ENCODE peak calls at places on chromosomes 6 and 20, in eight cellular contexts. One of them, this sample, is unnamed.

GRCh38 chr6:3592371-3592941 is 135.6 kb upstream of the SLC22A23 start:
- DNase-seq in LNCaP clone FGC: peak; percentile 7
- DNase-seq in lower leg skin: no peak
- DNase-seq in adrenal gland: no peak
- DNase-seq in HL-60: peak; percentile 59
- DNase-seq in uterus: no peak
- DNase-seq in IMR-90: peak; percentile 93
- DNase-seq in right cardiac atrium: no peak
- DNase-seq in this sample: peak; percentile 94

GRCh38 chr6:46932526-46932925 is 10.8 kb upstream of the ADGRF5 start:
- DNase-seq in LNCaP clone FGC: no peak
- DNase-seq in lower leg skin: no peak
- DNase-seq in adrenal gland: no peak
- DNase-seq in HL-60: no peak
- DNase-seq in uterus: no peak
- DNase-seq in IMR-90: no peak
- DNase-seq in right cardiac atrium: no peak
- DNase-seq in this sample: no peak

GRCh38 chr6:99349620-99350141 is at the start of gene FAXC:
- DNase-seq in LNCaP clone FGC: peak; percentile 36
- DNase-seq in lower leg skin: no peak
- DNase-seq in adrenal gland: peak; percentile 60
- DNase-seq in HL-60: no peak
- DNase-seq in uterus: peak; percentile 25
- DNase-seq in IMR-90: peak; percentile 14
- DNase-seq in right cardiac atrium: peak; percentile 46
- DNase-seq in this sample: peak; percentile 67

GRCh38 chr6:43890197-43891062 is 120.4 kb downstream of the VEGFA start:
- DNase-seq in LNCaP clone FGC: no peak
- DNase-seq in lower leg skin: no peak
- DNase-seq in adrenal gland: no peak
- DNase-seq in HL-60: no peak
- DNase-seq in uterus: no peak
- DNase-seq in IMR-90: no peak
- DNase-seq in right cardiac atrium: no peak
- DNase-seq in this sample: no peak

GRCh38 chr20:23122959-23123655 is 37.0 kb upstream of the CD93 start:
- DNase-seq in LNCaP clone FGC: no peak
- DNase-seq in lower leg skin: no peak
- DNase-seq in adrenal gland: no peak
- DNase-seq in HL-60: no peak
- DNase-seq in uterus: no peak
- DNase-seq in IMR-90: no peak
- DNase-seq in right cardiac atrium: no peak
- DNase-seq in this sample: no peak

GRCh38 chr6:168711666-168712300 is 270.8 kb downstream of the SMOC2 start:
- DNase-seq in LNCaP clone FGC: no peak
- DNase-seq in lower leg skin: no peak
- DNase-seq in adrenal gland: peak; percentile 28
- DNase-seq in HL-60: no peak
- DNase-seq in uterus: no peak
- DNase-seq in IMR-90: no peak
- DNase-seq in right cardiac atrium: no peak
- DNase-seq in this sample: no peak

GRCh38 chr6:107636486-107636885 is 146.6 kb downstream of the SOBP start:
- DNase-seq in LNCaP clone FGC: no peak
- DNase-seq in lower leg skin: no peak
- DNase-seq in adrenal gland: no peak
- DNase-seq in HL-60: no peak
- DNase-seq in uterus: no peak
- DNase-seq in IMR-90: no peak
- DNase-seq in right cardiac atrium: no peak
- DNase-seq in this sample: no peak

GRCh38 chr6:36351152-36351571 is 14.5 kb upstream of the BNIP5 start:
- DNase-seq in LNCaP clone FGC: no peak
- DNase-seq in lower leg skin: no peak
- DNase-seq in adrenal gland: no peak
- DNase-seq in HL-60: no peak
- DNase-seq in uterus: peak; percentile 40
- DNase-seq in IMR-90: peak; percentile 46
- DNase-seq in right cardiac atrium: no peak
- DNase-seq in this sample: no peak

GRCh38 chr6:53493635-53494025 is 51.3 kb downstream of the GCLC start:
- DNase-seq in LNCaP clone FGC: no peak
- DNase-seq in lower leg skin: no peak
- DNase-seq in adrenal gland: no peak
- DNase-seq in HL-60: no peak
- DNase-seq in uterus: no peak
- DNase-seq in IMR-90: peak; percentile 63
- DNase-seq in right cardiac atrium: no peak
- DNase-seq in this sample: peak; percentile 25

GRCh38 chr20:21556398-21556797 is 42.5 kb upstream of the NKX2-2 start:
- DNase-seq in LNCaP clone FGC: no peak
- DNase-seq in lower leg skin: peak; percentile 18
- DNase-seq in adrenal gland: no peak
- DNase-seq in HL-60: no peak
- DNase-seq in uterus: no peak
- DNase-seq in IMR-90: no peak
- DNase-seq in right cardiac atrium: no peak
- DNase-seq in this sample: no peak

GRCh38 chr6:43258180-43258579 is 14.9 kb downstream of the TTBK1 start:
- DNase-seq in LNCaP clone FGC: no peak
- DNase-seq in lower leg skin: no peak
- DNase-seq in adrenal gland: no peak
- DNase-seq in HL-60: no peak
- DNase-seq in uterus: no peak
- DNase-seq in IMR-90: no peak
- DNase-seq in right cardiac atrium: no peak
- DNase-seq in this sample: no peak

GRCh38 chr6:52285174-52286068 is 879 bp upstream of the MCM3 start:
- DNase-seq in LNCaP clone FGC: no peak
- DNase-seq in lower leg skin: no peak
- DNase-seq in adrenal gland: no peak
- DNase-seq in HL-60: no peak
- DNase-seq in uterus: no peak
- DNase-seq in IMR-90: peak; percentile 17
- DNase-seq in right cardiac atrium: no peak
- DNase-seq in this sample: peak; percentile 80

GRCh38 chr6:144334150-144334708 is 49.1 kb downstream of the UTRN start:
- DNase-seq in LNCaP clone FGC: no peak
- DNase-seq in lower leg skin: no peak
- DNase-seq in adrenal gland: no peak
- DNase-seq in HL-60: peak; percentile 75
- DNase-seq in uterus: no peak
- DNase-seq in IMR-90: no peak
- DNase-seq in right cardiac atrium: no peak
- DNase-seq in this sample: no peak

GRCh38 chr6:21740719-21741118 is 147.2 kb downstream of the SOX4 start:
- DNase-seq in LNCaP clone FGC: peak; percentile 63
- DNase-seq in lower leg skin: no peak
- DNase-seq in adrenal gland: no peak
- DNase-seq in HL-60: no peak
- DNase-seq in uterus: no peak
- DNase-seq in IMR-90: peak; percentile 85
- DNase-seq in right cardiac atrium: no peak
- DNase-seq in this sample: peak; percentile 67
- H3K4me3 ChIP-seq in LNCaP clone FGC: no peak overlapping the region
- H3K4me3 ChIP-seq in lower leg skin: no peak overlapping the region
- H3K4me3 ChIP-seq in adrenal gland: no peak overlapping the region
- H3K4me3 ChIP-seq in HL-60: no peak overlapping the region
- H3K4me3 ChIP-seq in uterus: no peak overlapping the region
- H3K4me3 ChIP-seq in IMR-90: no peak overlapping the region
- H3K4me3 ChIP-seq in right cardiac atrium: no peak overlapping the region
- H3K4me3 ChIP-seq in this sample: no peak overlapping the region

GRCh38 chr20:59939879-59940128 is 301 bp downstream of the PPP1R3D start:
- DNase-seq in LNCaP clone FGC: no peak
- DNase-seq in lower leg skin: no peak
- DNase-seq in adrenal gland: no peak
- DNase-seq in HL-60: no peak
- DNase-seq in uterus: no peak
- DNase-seq in IMR-90: peak; percentile 4
- DNase-seq in right cardiac atrium: peak; percentile 84
- DNase-seq in this sample: peak; percentile 57

GRCh38 chr20:59937150-59937549 is 3.0 kb downstream of the PPP1R3D start:
- DNase-seq in LNCaP clone FGC: no peak
- DNase-seq in lower leg skin: no peak
- DNase-seq in adrenal gland: no peak
- DNase-seq in HL-60: no peak
- DNase-seq in uterus: no peak
- DNase-seq in IMR-90: no peak
- DNase-seq in right cardiac atrium: no peak
- DNase-seq in this sample: peak; percentile 39

GRCh38 chr20:59938696-59939051 is 1.4 kb downstream of the PPP1R3D start:
- DNase-seq in LNCaP clone FGC: no peak
- DNase-seq in lower leg skin: peak; percentile 88
- DNase-seq in adrenal gland: peak; percentile 74
- DNase-seq in HL-60: no peak
- DNase-seq in uterus: peak; percentile 23
- DNase-seq in IMR-90: peak; percentile 23
- DNase-seq in right cardiac atrium: no peak
- DNase-seq in this sample: peak; percentile 34

GRCh38 chr20:59939052-59939878 is 840 bp downstream of the PPP1R3D start:
- DNase-seq in LNCaP clone FGC: no peak
- DNase-seq in lower leg skin: no peak
- DNase-seq in adrenal gland: peak; percentile 56
- DNase-seq in HL-60: no peak
- DNase-seq in uterus: peak; percentile 23
- DNase-seq in IMR-90: no peak
- DNase-seq in right cardiac atrium: peak; percentile 72
- DNase-seq in this sample: no peak

GRCh38 chr20:59938221-59938620 is 1.9 kb downstream of the PPP1R3D start:
- DNase-seq in LNCaP clone FGC: no peak
- DNase-seq in lower leg skin: no peak
- DNase-seq in adrenal gland: no peak
- DNase-seq in HL-60: no peak
- DNase-seq in uterus: no peak
- DNase-seq in IMR-90: peak; percentile 68
- DNase-seq in right cardiac atrium: no peak
- DNase-seq in this sample: peak; percentile 63
- H3K4me3 ChIP-seq in LNCaP clone FGC: no peak overlapping the region
- H3K4me3 ChIP-seq in lower leg skin: no peak overlapping the region
- H3K4me3 ChIP-seq in adrenal gland: no peak overlapping the region
- H3K4me3 ChIP-seq in HL-60: peak overlapping the region; percentile 88
- H3K4me3 ChIP-seq in uterus: no peak overlapping the region
- H3K4me3 ChIP-seq in IMR-90: no peak overlapping the region
- H3K4me3 ChIP-seq in right cardiac atrium: no peak overlapping the region
- H3K4me3 ChIP-seq in this sample: peak overlapping the region; percentile 94

GRCh38 chr6:88107241-88107640 is 58.9 kb downstream of the CNR1 start:
- DNase-seq in LNCaP clone FGC: no peak
- DNase-seq in lower leg skin: no peak
- DNase-seq in adrenal gland: no peak
- DNase-seq in HL-60: no peak
- DNase-seq in uterus: no peak
- DNase-seq in IMR-90: no peak
- DNase-seq in right cardiac atrium: no peak
- DNase-seq in this sample: no peak
- H3K4me3 ChIP-seq in LNCaP clone FGC: no peak overlapping the region
- H3K4me3 ChIP-seq in lower leg skin: no peak overlapping the region
- H3K4me3 ChIP-seq in adrenal gland: no peak overlapping the region
- H3K4me3 ChIP-seq in HL-60: no peak overlapping the region
- H3K4me3 ChIP-seq in uterus: no peak overlapping the region
- H3K4me3 ChIP-seq in IMR-90: no peak overlapping the region
- H3K4me3 ChIP-seq in right cardiac atrium: no peak overlapping the region
- H3K4me3 ChIP-seq in this sample: no peak overlapping the region

GRCh38 chr6:22830463-22830862 is 261.1 kb downstream of the HDGFL1 start:
- DNase-seq in LNCaP clone FGC: no peak
- DNase-seq in lower leg skin: no peak
- DNase-seq in adrenal gland: no peak
- DNase-seq in HL-60: no peak
- DNase-seq in uterus: no peak
- DNase-seq in IMR-90: no peak
- DNase-seq in right cardiac atrium: no peak
- DNase-seq in this sample: no peak

GRCh38 chr6:22829070-22829469 is 259.7 kb downstream of the HDGFL1 start:
- DNase-seq in LNCaP clone FGC: peak; percentile 21
- DNase-seq in lower leg skin: no peak
- DNase-seq in adrenal gland: no peak
- DNase-seq in HL-60: no peak
- DNase-seq in uterus: no peak
- DNase-seq in IMR-90: no peak
- DNase-seq in right cardiac atrium: no peak
- DNase-seq in this sample: no peak

GRCh38 chr6:22826961-22827360 is 257.6 kb downstream of the HDGFL1 start:
- DNase-seq in LNCaP clone FGC: no peak
- DNase-seq in lower leg skin: no peak
- DNase-seq in adrenal gland: no peak
- DNase-seq in HL-60: no peak
- DNase-seq in uterus: no peak
- DNase-seq in IMR-90: peak; percentile 52
- DNase-seq in right cardiac atrium: no peak
- DNase-seq in this sample: peak; percentile 1

GRCh38 chr6:22827760-22828159 is 258.4 kb downstream of the HDGFL1 start:
- DNase-seq in LNCaP clone FGC: no peak
- DNase-seq in lower leg skin: no peak
- DNase-seq in adrenal gland: no peak
- DNase-seq in HL-60: no peak
- DNase-seq in uterus: no peak
- DNase-seq in IMR-90: peak; percentile 28
- DNase-seq in right cardiac atrium: no peak
- DNase-seq in this sample: peak; percentile 50

DNA sequence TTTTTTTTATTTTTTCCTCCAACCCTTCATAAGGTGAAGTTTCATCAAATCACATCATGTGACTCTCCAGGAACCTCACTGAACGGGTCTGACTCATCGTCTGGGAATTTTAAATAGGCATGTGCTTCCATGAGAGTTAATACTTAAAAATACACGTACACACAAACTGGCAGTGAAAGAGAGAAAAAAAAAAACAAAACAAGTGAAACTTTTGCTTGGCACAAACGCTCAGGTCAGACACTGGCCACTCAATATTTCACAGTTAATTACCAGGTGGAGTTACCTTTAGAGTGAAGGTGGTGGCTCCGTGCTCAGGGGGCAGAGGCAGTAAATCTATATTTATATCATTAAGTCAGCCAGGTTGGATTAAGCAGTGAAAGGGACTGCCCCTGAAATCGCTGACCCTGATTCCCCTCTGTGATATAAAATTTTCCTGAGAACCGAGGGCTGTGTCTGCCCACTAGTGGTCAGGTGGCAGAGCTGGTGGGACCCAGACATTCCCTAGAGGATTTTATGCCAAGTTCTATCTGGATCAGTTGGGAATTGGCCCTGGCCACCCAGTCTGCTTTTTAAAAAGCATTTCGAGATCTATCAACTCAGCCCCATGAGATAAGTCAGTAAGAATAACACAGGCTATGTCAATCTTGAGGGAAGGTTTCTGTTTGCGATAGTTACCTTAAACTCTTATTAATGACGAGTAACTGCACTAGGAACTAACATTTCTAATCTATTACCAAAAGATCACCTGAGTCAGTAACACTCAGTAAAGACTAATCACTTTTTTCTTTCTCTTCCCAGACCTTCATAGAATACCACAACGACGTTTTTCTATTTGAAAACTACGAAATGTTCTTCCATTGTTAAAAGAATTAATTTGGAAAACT is 259.1 kb downstream of the HDGFL1 start:
- DNase-seq in LNCaP clone FGC: peak; percentile 82
- DNase-seq in lower leg skin: no peak
- DNase-seq in adrenal gland: peak; percentile 78
- DNase-seq in HL-60: no peak
- DNase-seq in uterus: no peak
- DNase-seq in IMR-90: peak; percentile 97
- DNase-seq in right cardiac atrium: peak; percentile 23
- DNase-seq in this sample: peak; percentile 97
- H3K4me3 ChIP-seq in LNCaP clone FGC: no peak overlapping the region
- H3K4me3 ChIP-seq in lower leg skin: no peak overlapping the region
- H3K4me3 ChIP-seq in adrenal gland: peak overlapping the region; percentile 39
- H3K4me3 ChIP-seq in HL-60: no peak overlapping the region
- H3K4me3 ChIP-seq in uterus: no peak overlapping the region
- H3K4me3 ChIP-seq in IMR-90: no peak overlapping the region
- H3K4me3 ChIP-seq in right cardiac atrium: no peak overlapping the region
- H3K4me3 ChIP-seq in this sample: peak overlapping the region; percentile 14

This sample was measured in adipocyte.